ENCODE peak calls at places on chromosomes 4 and X, in five cellular contexts. One of them, this sample, is unnamed.
A peak's percentile ranks its signal among the peaks of the same experiment; 100 is the strongest.

GRCh38 chrX:113741744-113742143 is 842.1 kb upstream of the HTR2C start:
- DNase-seq in endothelial cell of umbilical vein: peak; percentile 52
- DNase-seq in K562: no peak
- DNase-seq in H1: no peak
- DNase-seq in HepG2: peak; percentile 2
- DNase-seq in this sample: no peak

GRCh38 chrX:115690554-115691216 is 129.7 kb downstream of the PLS3 start:
- DNase-seq in endothelial cell of umbilical vein: peak; percentile 85
- DNase-seq in K562: peak; percentile 41
- DNase-seq in HepG2: peak; percentile 19
- DNase-seq in H1: peak; percentile 54
- DNase-seq in this sample: peak; percentile 69

GRCh38 chr4:118911162-118911791 is 22.6 kb downstream of the SYNPO2 start:
- DNase-seq in H1: no peak
- DNase-seq in HepG2: no peak
- DNase-seq in endothelial cell of umbilical vein: no peak
- DNase-seq in K562: no peak
- DNase-seq in this sample: no peak

GRCh38 chr4:164320847-164321246 is 433.1 kb upstream of the SMIM31 start:
- DNase-seq in K562: no peak
- DNase-seq in HepG2: no peak
- DNase-seq in H1: no peak
- DNase-seq in endothelial cell of umbilical vein: no peak
- DNase-seq in this sample: no peak

GRCh38 chr4:152014280-152014679 is 253.5 kb upstream of the GATB start:
- DNase-seq in HepG2: no peak
- DNase-seq in endothelial cell of umbilical vein: no peak
- DNase-seq in K562: no peak
- DNase-seq in H1: no peak
- DNase-seq in this sample: no peak

GRCh38 chrX:45769919-45770582 is 569.4 kb upstream of the DIPK2B start:
- DNase-seq in H1: no peak
- DNase-seq in HepG2: peak; percentile 88
- DNase-seq in K562: peak; percentile 41
- DNase-seq in endothelial cell of umbilical vein: peak; percentile 87
- DNase-seq in this sample: peak; percentile 74

GRCh38 chr4:122827258-122827887 is 742 bp downstream of the FGF2 start:
- DNase-seq in endothelial cell of umbilical vein: peak; percentile 55
- DNase-seq in HepG2: no peak
- DNase-seq in H1: no peak
- DNase-seq in K562: peak; percentile 65
- DNase-seq in this sample: no peak

GRCh38 chr4:185721190-185721948 is 90.6 kb downstream of the SORBS2 start:
- DNase-seq in H1: no peak
- DNase-seq in HepG2: peak; percentile 68
- DNase-seq in K562: no peak
- DNase-seq in endothelial cell of umbilical vein: no peak
- DNase-seq in this sample: no peak

GRCh38 chrX:10158279-10158939 is 1.6 kb downstream of the CLCN4 start:
- DNase-seq in K562: no peak
- DNase-seq in H1: no peak
- DNase-seq in HepG2: no peak
- DNase-seq in endothelial cell of umbilical vein: peak; percentile 37
- DNase-seq in this sample: peak; percentile 25

GRCh38 chr4:152944678-152945320 is 8.7 kb downstream of the FHDC1 start:
- DNase-seq in endothelial cell of umbilical vein: no peak
- DNase-seq in HepG2: no peak
- DNase-seq in H1: no peak
- DNase-seq in K562: no peak
- DNase-seq in this sample: no peak

GRCh38 chrX:151151668-151152267 is 24.6 kb upstream of the GPR50 start:
- DNase-seq in K562: peak; percentile 45
- DNase-seq in H1: no peak
- DNase-seq in HepG2: peak; percentile 14
- DNase-seq in endothelial cell of umbilical vein: peak; percentile 40
- DNase-seq in this sample: peak; percentile 57

GRCh38 chr4:137583650-137584049 is 51.4 kb upstream of the PCDH18 start:
- DNase-seq in K562: no peak
- DNase-seq in H1: no peak
- DNase-seq in endothelial cell of umbilical vein: no peak
- DNase-seq in HepG2: no peak
- DNase-seq in this sample: no peak

GRCh38 chr4:1615786-1616573 is 68.1 kb downstream of the FAM53A start:
- DNase-seq in K562: no peak
- DNase-seq in HepG2: no peak
- DNase-seq in endothelial cell of umbilical vein: no peak
- DNase-seq in H1: no peak
- DNase-seq in this sample: no peak

GRCh38 chrX:121823406-121823805 is 776.0 kb downstream of the GLUD2 start:
- DNase-seq in endothelial cell of umbilical vein: no peak
- DNase-seq in HepG2: no peak
- DNase-seq in H1: no peak
- DNase-seq in K562: no peak
- DNase-seq in this sample: no peak

GRCh38 chrX:129845616-129846190 is 2.0 kb upstream of the ZDHHC9 start:
- DNase-seq in H1: no peak
- DNase-seq in endothelial cell of umbilical vein: no peak
- DNase-seq in HepG2: no peak
- DNase-seq in K562: no peak
- DNase-seq in this sample: no peak

GRCh38 chr4:150297861-150298474 is 219.7 kb downstream of the DCLK2 start:
- DNase-seq in HepG2: peak; percentile 41
- DNase-seq in H1: no peak
- DNase-seq in K562: peak; percentile 14
- DNase-seq in endothelial cell of umbilical vein: peak; percentile 79
- DNase-seq in this sample: no peak

GRCh38 chr4:3366893-3367775 is 74.3 kb downstream of the RGS12 start:
- DNase-seq in HepG2: no peak
- DNase-seq in K562: no peak
- DNase-seq in H1: no peak
- DNase-seq in endothelial cell of umbilical vein: no peak
- DNase-seq in this sample: no peak

GRCh38 chrX:53476371-53476770 is 42.2 kb upstream of the HSD17B10 start:
- DNase-seq in HepG2: no peak
- DNase-seq in H1: no peak
- DNase-seq in K562: no peak
- DNase-seq in endothelial cell of umbilical vein: no peak
- DNase-seq in this sample: no peak

GRCh38 chrX:29295987-29296680 is 708.9 kb downstream of the IL1RAPL1 start:
- DNase-seq in endothelial cell of umbilical vein: peak; percentile 23
- DNase-seq in K562: no peak
- DNase-seq in H1: no peak
- DNase-seq in HepG2: no peak
- DNase-seq in this sample: no peak

GRCh38 chr4:152819026-152819645 is 39.4 kb downstream of the ARFIP1 start:
- DNase-seq in HepG2: no peak
- DNase-seq in H1: no peak
- DNase-seq in endothelial cell of umbilical vein: no peak
- DNase-seq in K562: no peak
- DNase-seq in this sample: no peak

GRCh38 chr4:75675004-75675531 is 1.9 kb upstream of the G3BP2 start:
- DNase-seq in H1: no peak
- DNase-seq in endothelial cell of umbilical vein: no peak
- DNase-seq in HepG2: no peak
- DNase-seq in K562: no peak
- DNase-seq in this sample: no peak

GRCh38 chr4:76756416-76756815 is 141.5 kb downstream of the SOWAHB start:
- DNase-seq in HepG2: no peak
- DNase-seq in K562: no peak
- DNase-seq in endothelial cell of umbilical vein: no peak
- DNase-seq in H1: no peak
- DNase-seq in this sample: no peak
- H3K4me3 ChIP-seq in HepG2: no peak overlapping the region
- H3K4me3 ChIP-seq in K562: no peak overlapping the region
- H3K4me3 ChIP-seq in endothelial cell of umbilical vein: no peak overlapping the region
- H3K4me3 ChIP-seq in H1: no peak overlapping the region
- H3K4me3 ChIP-seq in this sample: no peak overlapping the region

GRCh38 chr4:54082168-54082567 is 17.8 kb upstream of the CHIC2 start:
- DNase-seq in K562: no peak
- DNase-seq in endothelial cell of umbilical vein: peak; percentile 96
- DNase-seq in H1: no peak
- DNase-seq in HepG2: peak; percentile 95
- DNase-seq in this sample: peak; percentile 66
- TF ChIP-seq JUN in K562: no peak
- TF ChIP-seq JUN in endothelial cell of umbilical vein: peak; percentile 90
- TF ChIP-seq JUN in H1: no peak
- TF ChIP-seq JUN in HepG2: peak; percentile 92
- TF ChIP-seq JUN in this sample: peak; percentile 78

GRCh38 chr4:158163941-158164665 is 8.7 kb downstream of the GASK1B start:
- DNase-seq in HepG2: peak; percentile 24
- DNase-seq in K562: no peak
- DNase-seq in H1: no peak
- DNase-seq in endothelial cell of umbilical vein: peak; percentile 70
- DNase-seq in this sample: no peak
- H3K4me3 ChIP-seq in HepG2: no peak overlapping the region
- H3K4me3 ChIP-seq in K562: no peak overlapping the region
- H3K4me3 ChIP-seq in H1: no peak overlapping the region
- H3K4me3 ChIP-seq in endothelial cell of umbilical vein: peak overlapping the region; percentile 94
- H3K4me3 ChIP-seq in this sample: no peak overlapping the region

GRCh38 chrX:41457618-41458192 is 10.6 kb downstream of the NYX start:
- DNase-seq in K562: no peak
- DNase-seq in HepG2: no peak
- DNase-seq in H1: no peak
- DNase-seq in endothelial cell of umbilical vein: no peak
- DNase-seq in this sample: no peak
- TF ChIP-seq JUN in K562: no peak
- TF ChIP-seq JUN in HepG2: no peak
- TF ChIP-seq JUN in H1: no peak
- TF ChIP-seq JUN in endothelial cell of umbilical vein: no peak
- TF ChIP-seq JUN in this sample: no peak

DNA sequence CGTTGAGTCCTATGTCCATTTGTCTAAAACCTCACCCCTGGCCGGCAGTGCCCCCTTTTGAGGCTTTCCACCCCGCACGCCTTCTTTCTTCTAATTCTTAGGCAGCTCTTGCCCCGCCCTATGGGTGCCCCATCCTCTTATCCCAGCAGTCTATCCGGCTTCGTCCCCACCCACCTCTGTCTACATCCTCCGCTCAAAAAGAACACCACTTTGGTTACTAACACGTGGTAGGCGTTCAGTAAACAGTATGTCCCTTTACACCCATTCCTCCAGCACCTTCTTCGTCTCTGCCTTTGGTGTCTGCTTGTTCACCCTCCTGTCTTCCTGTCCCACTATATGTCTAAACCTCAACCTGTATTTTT is 39.2 kb downstream of the STARD8 start:
- DNase-seq in K562: peak; percentile 26
- DNase-seq in endothelial cell of umbilical vein: no peak
- DNase-seq in HepG2: no peak
- DNase-seq in H1: no peak
- DNase-seq in this sample: peak; percentile 17
- H3K4me3 ChIP-seq in K562: peak overlapping the region; percentile 45
- H3K4me3 ChIP-seq in endothelial cell of umbilical vein: no peak overlapping the region
- H3K4me3 ChIP-seq in HepG2: no peak overlapping the region
- H3K4me3 ChIP-seq in H1: peak overlapping the region; percentile 26
- H3K4me3 ChIP-seq in this sample: peak overlapping the region; percentile 41

DNA sequence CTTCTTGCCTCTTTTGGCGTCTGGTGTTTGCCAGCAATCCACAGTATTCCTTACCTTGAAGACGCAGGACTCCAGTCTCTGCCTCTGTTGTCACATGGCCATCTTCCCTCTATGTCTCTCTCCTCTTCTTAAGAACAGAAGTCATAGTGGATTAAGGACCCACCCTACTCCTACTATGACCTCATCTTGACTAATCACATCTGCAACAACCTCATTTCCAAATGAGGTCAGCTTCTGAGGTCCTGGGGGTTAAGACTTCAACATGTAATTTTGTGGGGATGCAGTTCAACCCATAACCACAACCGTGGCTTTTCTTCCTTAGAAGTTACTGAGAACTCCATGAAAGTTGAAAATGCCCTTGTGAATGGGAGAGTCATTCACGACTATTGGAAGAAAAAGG is 23.3 kb downstream of the TLR8 start:
- DNase-seq in endothelial cell of umbilical vein: no peak
- DNase-seq in H1: no peak
- DNase-seq in HepG2: no peak
- DNase-seq in K562: no peak
- DNase-seq in this sample: no peak
- TF ChIP-seq JUN in endothelial cell of umbilical vein: no peak
- TF ChIP-seq JUN in H1: no peak
- TF ChIP-seq JUN in HepG2: no peak
- TF ChIP-seq JUN in K562: peak; percentile 68
- TF ChIP-seq JUN in this sample: no peak